ENCODE peak calls at places on chromosomes 16 and 17, in four cellular contexts. D, S, Y and M are unnamed samples.
A peak's percentile ranks its signal among the peaks of the same experiment; 100 is the strongest.

GRCh38 chr16:3029499-3030127 is 5.8 kb downstream of the THOC6 start:
- DNase-seq in S (no peak), Y (peak; percentile 64), D (no peak), M (peak; percentile 41)

GRCh38 chr16:87560428-87561199 is 41.7 kb upstream of the JPH3 start:
- DNase-seq in Y (peak; percentile 98), S (no peak), D (no peak), M (peak; percentile 91)

GRCh38 chr16:8866118-8866883 is 2.5 kb downstream of the CARHSP1 start:
- DNase-seq in S (no peak), Y (no peak), D (peak; percentile 88), M (peak; percentile 92)

GRCh38 chr16:68739964-68740627 is 3.0 kb downstream of the CDH1 start:
- DNase-seq in Y (no peak), D (peak; percentile 90), S (no peak), M (no peak)

GRCh38 chr16:10172848-10173655 is 9.2 kb downstream of the GRIN2A start:
- DNase-seq in Y (peak; percentile 30), S (peak; percentile 4), D (no peak), M (no peak)

GRCh38 chr17:7556627-7557026 is 1.9 kb upstream of the TNFSF13 start:
- DNase-seq in S (no peak), D (no peak), Y (no peak), M (no peak)

GRCh38 chr16:55370762-55371482 is 46.9 kb downstream of the IRX6 start:
- DNase-seq in Y (peak; percentile 13), S (no peak), D (peak; percentile 7), M (peak; percentile 27)

GRCh38 chr17:73489333-73489732 is 154.9 kb downstream of the SDK2 start:
- DNase-seq in S (no peak), D (no peak), Y (no peak), M (no peak)

GRCh38 chr17:73878923-73879322 is 234.7 kb upstream of the SDK2 start:
- DNase-seq in S (no peak), D (no peak), Y (no peak), M (no peak)

GRCh38 chr17:927611-928461 is 51.7 kb downstream of the NXN start:
- DNase-seq in Y (no peak), D (no peak), S (no peak), M (no peak)

GRCh38 chr16:89216315-89217137 is 977 bp upstream of the ZNF778 start:
- DNase-seq in D (peak; percentile 82), Y (peak; percentile 78), S (peak; percentile 61), M (peak; percentile 85)

GRCh38 chr17:19262650-19263620 is 25.8 kb downstream of the EPN2 start:
- DNase-seq in Y (no peak), D (no peak), S (no peak), M (no peak)

GRCh38 chr17:47727704-47728036 is 5.4 kb upstream of the TBX21 start:
- DNase-seq in D (no peak), S (no peak), Y (no peak), M (no peak)

GRCh38 chr16:57258226-57258909 is 13.3 kb downstream of the ARL2BP start:
- DNase-seq in S (no peak), Y (no peak), D (no peak), M (no peak)

GRCh38 chr16:70529051-70529777 is 5.6 kb downstream of the SF3B3 start:
- DNase-seq in D (peak; percentile 36), Y (no peak), S (no peak), M (no peak)

GRCh38 chr16:82915139-82915824 is 288.5 kb downstream of the CDH13 start:
- DNase-seq in S (no peak), Y (no peak), D (no peak), M (no peak)

GRCh38 chr17:48541036-48541573 is 3.8 kb downstream of the HOXB2 start:
- DNase-seq in Y (no peak), D (no peak), S (no peak), M (no peak)

GRCh38 chr17:19744922-19745757 is 3.0 kb downstream of the ALDH3A1 start:
- DNase-seq in D (no peak), S (no peak), Y (peak; percentile 32), M (peak; percentile 86)

GRCh38 chr16:13550254-13550653 is 369.7 kb upstream of the ERCC4 start:
- DNase-seq in D (no peak), Y (no peak), S (no peak), M (no peak)

GRCh38 chr16:71929048-71929447 is 33.7 kb downstream of the IST1 start:
- DNase-seq in Y (no peak), S (no peak), D (no peak), M (no peak)

GRCh38 chr17:80330276-80330675 is 69.6 kb downstream of the RNF213 start:
- DNase-seq in D (no peak), S (no peak), Y (no peak), M (no peak)

GRCh38 chr16:11857161-11857560 is 5.8 kb upstream of the RSL1D1 start:
- DNase-seq in S (no peak), Y (no peak), D (no peak), M (no peak)

GRCh38 chr16:85423631-85424030 is 189.5 kb upstream of the GSE1 start:
- DNase-seq in D (no peak), S (no peak), Y (no peak), M (no peak)
- TF ChIP-seq SRF in D (no peak), S (no peak), Y (no peak), M (no peak)

GRCh38 chr17:34486781-34487180 is 92.6 kb upstream of the TMEM132E start:
- DNase-seq in S (no peak), D (no peak), Y (no peak), M (no peak)
- TF ChIP-seq RFX5 in S (no peak), D (no peak), Y (no peak), M (no peak)

GRCh38 chr16:66923866-66924265 is 1.5 kb downstream of the RRAD start:
- DNase-seq in Y (no peak), S (no peak), D (no peak), M (no peak)
- TF ChIP-seq SRF in Y (no peak), S (no peak), D (no peak), M (no peak)

DNA sequence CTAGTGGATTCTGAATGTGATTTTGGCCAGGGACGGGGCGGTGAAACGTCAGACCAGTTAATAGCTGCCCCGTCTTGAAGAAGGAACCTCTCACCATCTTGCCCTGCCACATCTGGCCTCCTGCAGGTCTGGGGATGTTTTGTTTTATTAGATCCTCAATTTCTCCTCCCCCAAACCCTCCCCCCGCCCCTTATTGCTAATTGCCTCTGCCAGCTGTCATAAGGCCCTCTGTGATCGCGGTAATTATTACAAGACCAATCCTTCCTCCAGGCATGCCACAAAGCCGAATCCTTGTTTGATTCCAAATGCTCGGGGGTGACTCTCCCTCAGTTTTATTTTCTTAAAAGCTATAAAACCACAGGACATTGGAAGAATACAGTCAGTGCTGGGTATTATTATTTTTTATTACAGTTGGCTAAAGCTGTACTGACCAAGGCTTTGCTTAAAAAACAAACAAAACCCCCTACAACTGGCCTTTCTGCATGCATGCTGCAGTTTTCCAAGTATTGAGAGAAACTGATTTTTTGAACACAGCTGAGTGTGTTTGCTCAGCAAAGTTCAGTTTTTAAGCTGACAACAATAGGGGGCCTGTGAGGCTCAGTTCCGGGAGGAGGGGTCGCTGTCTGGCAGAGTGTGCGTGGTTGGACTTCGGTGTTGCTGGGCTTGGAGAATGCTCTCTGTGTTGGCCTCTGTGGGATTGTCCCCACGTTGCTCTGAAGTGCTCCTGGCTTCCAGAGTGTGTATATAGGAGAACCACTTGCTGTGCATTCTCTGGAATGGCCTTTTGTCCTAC is 1.7 kb downstream of the KSR1 start:
- DNase-seq in S (no peak), D (peak; percentile 92), Y (no peak), M (no peak)
- TF ChIP-seq RFX5 in S (no peak), D (no peak), Y (no peak), M (no peak)

DNA sequence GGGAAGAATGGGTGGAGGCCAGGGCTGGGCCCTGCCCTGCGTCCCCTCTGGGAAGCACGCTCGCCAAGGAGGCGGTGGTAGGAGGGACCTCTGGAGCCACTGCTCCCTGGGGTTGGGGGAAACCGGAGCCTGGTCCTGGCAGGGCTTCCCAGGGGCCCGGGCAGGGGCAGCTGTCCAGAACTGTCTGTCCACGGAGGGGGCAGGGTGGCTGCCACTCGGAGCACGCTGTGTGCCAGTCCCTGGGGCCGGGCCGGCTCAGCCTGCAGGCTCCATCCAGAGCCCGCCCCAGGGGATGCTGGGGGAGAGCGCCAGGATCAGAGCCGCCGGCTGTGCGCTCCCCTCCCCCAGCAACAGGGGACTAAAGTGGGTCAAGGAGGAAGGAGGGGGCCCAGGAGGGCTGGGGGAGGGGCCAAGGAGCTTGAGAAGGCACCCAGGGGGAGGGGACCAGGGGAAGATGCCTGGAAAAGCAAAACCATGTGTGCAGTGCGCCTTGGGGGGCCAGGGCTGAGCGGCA is 21.4 kb downstream of the ZNF423 start:
- DNase-seq in D (no peak), Y (no peak), S (no peak), M (no peak)
- TF ChIP-seq SRF in D (no peak), Y (no peak), S (no peak), M (no peak)

GRCh38 chr17:45107286-45107685 is 25.0 kb downstream of the PLCD3 start:
- DNase-seq in D (no peak), Y (no peak), S (no peak), M (no peak)
- TF ChIP-seq RFX5 in D (no peak), Y (no peak), S (no peak), M (no peak)